ENCODE peak calls at places on chromosomes 2 and 18, in four cellular contexts. J is brain microvascular endothelial cell; N is CD4-positive, alpha-beta T cell; D is endothelial cell of umbilical vein. F is an unnamed sample.

GRCh38 chr18:79640875-79641274 is 38.7 kb upstream of the CTDP1 start:
- DNase-seq in D (no peak), N (no peak), J (no peak), F (no peak)

GRCh38 chr2:62014102-62014501 is 108.6 kb downstream of the COMMD1 start:
- DNase-seq in D (peak), N (no peak), J (peak), F (peak)

GRCh38 chr2:191957996-191958860 is 111.3 kb upstream of the CAVIN2 start:
- DNase-seq in N (no peak), J (no peak), D (peak), F (no peak)

GRCh38 chr18:52312321-52312720 is 27.7 kb upstream of the DCC start:
- DNase-seq in D (no peak), N (no peak), J (no peak), F (no peak)

GRCh38 chr2:139031722-139032121 is 251.5 kb upstream of the NXPH2 start:
- DNase-seq in D (no peak), J (peak), N (no peak), F (no peak)

GRCh38 chr2:239917957-239918481 is 107.1 kb downstream of the NDUFA10 start:
- DNase-seq in J (no peak), D (no peak), N (no peak), F (no peak)

GRCh38 chr18:76571689-76572088 is 76.6 kb upstream of the ZNF516 start:
- DNase-seq in J (no peak), N (no peak), D (no peak), F (no peak)

GRCh38 chr18:57587262-57587661 is 760 bp upstream of the FECH start:
- DNase-seq in N (no peak), J (no peak), D (no peak), F (no peak)

GRCh38 chr18:42045346-42045745 is 90.3 kb downstream of the PIK3C3 start:
- DNase-seq in J (peak), D (peak), N (no peak), F (no peak)

GRCh38 chr2:239275871-239276812 is 124.7 kb downstream of the HDAC4 start:
- DNase-seq in N (no peak), J (no peak), D (no peak), F (no peak)

GRCh38 chr2:169715379-169716228 is 18.0 kb upstream of the KLHL23 start:
- DNase-seq in N (no peak), J (no peak), D (peak), F (no peak)

GRCh38 chr2:207681431-207681830 is 30.0 kb upstream of the CCNYL1 start:
- DNase-seq in D (no peak), J (no peak), N (no peak), F (no peak)

GRCh38 chr18:75489493-75490190 is 62.1 kb upstream of the SMIM21 start:
- DNase-seq in N (no peak), J (peak), D (no peak), F (no peak)

GRCh38 chr2:167406558-167406957 is 518.3 kb downstream of the XIRP2 start:
- DNase-seq in N (no peak), D (no peak), J (peak), F (no peak)

GRCh38 chr18:8615397-8616025 is 6.3 kb downstream of the RAB12 start:
- DNase-seq in D (peak), J (peak), N (no peak), F (no peak)

GRCh38 chr2:167827352-167828097 is 419.9 kb downstream of the STK39 start:
- DNase-seq in J (no peak), D (no peak), N (no peak), F (no peak)

GRCh38 chr18:22914633-22915032 is 18.5 kb upstream of the RBBP8 start:
- DNase-seq in N (no peak), J (no peak), D (no peak), F (no peak)

GRCh38 chr2:42794271-42795046 is 2.1 kb upstream of the HAAO start:
- DNase-seq in D (no peak), J (peak), N (no peak), F (no peak)

GRCh38 chr2:192196451-192197194 is 1.9 kb upstream of the TMEFF2 start:
- DNase-seq in J (no peak), N (no peak), D (peak), F (no peak)

GRCh38 chr18:46481847-46482245 is 175.2 kb downstream of the LOXHD1 start:
- DNase-seq in J (no peak), D (no peak), N (no peak), F (no peak)

GRCh38 chr2:177352441-177353070 is 40.0 kb upstream of the AGPS start:
- DNase-seq in J (no peak), D (peak), N (no peak), F (no peak)

GRCh38 chr2:127656569-127657231 is 10.7 kb downstream of the GPR17 start:
- DNase-seq in D (no peak), N (no peak), J (no peak), F (no peak)

GRCh38 chr2:239269173-239269865 is 131.5 kb downstream of the HDAC4 start:
- DNase-seq in J (no peak), D (no peak), N (no peak), F (no peak)

GRCh38 chr2:10985260-10985659 is 73.5 kb downstream of the KCNF1 start:
- DNase-seq in N (no peak), J (no peak), D (no peak), F (no peak)

GRCh38 chr2:98726735-98727368 is 4.1 kb downstream of the MGAT4A start:
- DNase-seq in J (no peak), N (no peak), D (no peak), F (no peak)

GRCh38 chr18:41227993-41228392 is 727.0 kb upstream of the PIK3C3 start:
- DNase-seq in J (no peak), N (no peak), D (no peak), F (no peak)

GRCh38 chr2:181916726-181917377 is 25.3 kb downstream of the ITPRID2 start:
- DNase-seq in D (peak), J (peak), N (no peak), F (no peak)

GRCh38 chr2:76446872-76447271 is 736.2 kb upstream of the GCFC2 start:
- DNase-seq in J (no peak), N (no peak), D (no peak), F (no peak)

GRCh38 chr2:109184368-109184767 is 55.4 kb downstream of the SH3RF3 start:
- DNase-seq in N (no peak), J (no peak), D (no peak), F (no peak)

GRCh38 chr2:40364143-40364903 is 87.6 kb downstream of the SLC8A1 start:
- DNase-seq in N (no peak), J (no peak), D (peak), F (no peak)

GRCh38 chr2:44799754-44800153 is 141.7 kb upstream of the SIX3 start:
- DNase-seq in N (no peak), D (no peak), J (no peak), F (no peak)

GRCh38 chr2:182592691-182593393 is 123.2 kb upstream of the DNAJC10 start:
- DNase-seq in N (no peak), J (no peak), D (no peak), F (no peak)

GRCh38 chr2:128436498-128437180 is 118.0 kb upstream of the HS6ST1 start:
- DNase-seq in D (no peak), J (no peak), N (no peak), F (no peak)

GRCh38 chr2:205699554-205700289 is 17.4 kb downstream of the NRP2 start:
- DNase-seq in J (no peak), D (no peak), N (no peak), F (no peak)
- H3K27ac ChIP-seq in J (peak), D (peak), N (no peak), F (peak)

GRCh38 chr2:236052926-236053846 is 115.0 kb downstream of the GBX2 start:
- DNase-seq in N (no peak), J (no peak), D (no peak), F (no peak)
- TF ChIP-seq CTCF in N (no peak), J (no peak), D (no peak), F (no peak)

GRCh38 chr2:213627835-213628234 is 343.6 kb downstream of the SPAG16 start:
- DNase-seq in D (no peak), N (no peak), J (no peak), F (no peak)

DNA sequence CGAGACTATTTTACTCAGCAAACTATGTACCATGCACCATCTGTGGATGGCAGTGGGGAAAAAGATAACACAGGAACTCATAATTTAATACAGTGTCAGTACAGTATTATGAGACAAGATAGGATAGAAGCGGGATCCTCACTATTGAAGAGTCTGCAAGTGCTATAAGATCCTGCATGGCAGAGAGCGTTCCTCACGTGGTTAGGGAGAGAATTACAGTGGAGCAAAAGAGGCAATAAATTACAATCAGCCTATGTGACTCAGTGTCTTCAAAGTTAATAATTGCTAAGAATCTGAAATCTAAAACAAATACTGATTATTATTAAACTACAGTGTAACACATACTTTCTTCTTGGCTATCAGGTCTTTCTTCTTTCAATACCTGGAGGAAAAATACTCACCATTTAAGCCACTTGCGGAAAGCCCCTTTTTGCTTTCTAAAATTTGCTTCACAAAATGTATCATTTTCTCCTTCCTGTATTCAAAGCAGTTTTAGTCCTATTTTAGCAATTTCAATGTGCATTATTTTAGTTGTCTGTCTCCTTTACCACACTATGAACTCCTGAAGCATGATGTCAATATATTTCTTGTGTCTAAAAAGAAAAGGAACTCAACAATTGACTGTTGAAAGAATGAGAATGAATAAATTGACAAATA is 342.9 kb downstream of the SPAG16 start:
- DNase-seq in N (no peak), D (no peak), J (no peak), F (no peak)
- H3K27ac ChIP-seq in N (no peak), D (no peak), J (no peak), F (no peak)

DNA sequence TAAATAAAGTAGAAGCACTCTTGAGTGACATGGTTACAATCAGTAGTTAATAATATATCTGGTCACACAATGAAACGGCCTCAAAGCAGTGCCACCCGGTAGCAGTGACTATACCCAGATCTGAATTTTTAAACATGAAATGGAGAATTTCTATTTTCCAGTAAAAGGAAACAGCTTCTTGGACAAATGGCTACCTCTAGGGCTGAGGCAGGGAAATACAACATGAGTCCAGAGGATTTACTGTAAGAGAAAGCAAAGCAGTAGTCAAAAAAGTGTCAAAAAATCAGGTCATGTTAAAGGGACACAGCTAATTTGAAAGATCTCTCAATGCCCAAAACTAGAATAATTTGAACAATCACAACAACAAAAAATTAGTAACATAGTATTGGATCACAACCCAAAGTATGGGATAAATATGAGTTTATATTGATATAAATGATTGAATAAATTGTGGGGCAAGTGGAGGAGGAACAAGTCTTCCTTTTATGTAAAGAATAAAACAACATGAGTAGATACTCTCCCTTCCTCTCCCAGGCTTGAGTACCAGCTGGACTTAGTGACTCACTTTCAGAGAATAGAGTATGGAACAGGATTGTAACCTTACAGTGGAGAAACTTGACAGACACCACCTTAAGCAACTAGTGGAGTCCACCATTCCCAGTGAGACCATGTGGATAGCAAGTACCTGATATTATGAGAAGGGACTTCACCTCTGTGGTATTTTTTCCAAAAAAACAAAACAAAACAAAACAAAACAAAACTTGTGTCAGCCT is 180.8 kb downstream of the MBD2 start:
- DNase-seq in N (no peak), J (no peak), D (no peak), F (no peak)
- TF ChIP-seq CTCF in N (no peak), J (peak), D (no peak), F (no peak)

DNA sequence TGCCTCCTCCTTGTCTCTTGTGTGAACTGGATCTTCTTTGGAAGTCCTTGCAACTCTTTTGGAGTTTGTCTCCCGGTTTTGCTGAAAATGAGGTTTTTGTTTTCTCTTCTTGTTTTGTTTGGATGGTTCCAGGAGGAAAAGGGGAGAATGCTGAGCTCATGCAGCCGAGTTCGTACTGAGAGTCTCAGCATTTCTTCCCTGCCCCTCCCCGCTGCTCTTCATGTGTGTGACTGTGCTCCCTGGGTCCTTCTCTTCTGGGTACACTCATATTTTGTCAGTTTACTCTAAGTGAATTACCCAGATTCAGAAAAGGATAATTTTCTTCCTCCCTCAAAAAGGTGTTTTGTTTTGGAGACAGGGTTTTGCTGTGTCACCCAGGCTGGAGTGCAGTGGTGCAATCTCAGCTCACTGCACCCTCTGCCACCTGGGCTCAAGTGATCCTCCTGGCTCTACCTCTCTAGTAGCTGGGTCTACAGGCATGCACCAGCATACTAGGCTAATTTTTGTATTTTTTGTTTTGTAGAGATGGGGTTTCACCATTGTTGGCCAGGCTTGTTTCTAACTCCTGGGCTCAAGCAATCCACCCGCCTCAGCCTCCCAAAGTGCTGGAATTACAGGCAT is 142.9 kb upstream of the IL1R2 start:
- DNase-seq in D (no peak), J (no peak), N (no peak), F (no peak)
- H3K27ac ChIP-seq in D (no peak), J (no peak), N (no peak), F (peak)

GRCh38 chr18:59270689-59271257 is 2.5 kb downstream of the RAX start:
- DNase-seq in D (no peak), N (no peak), J (no peak), F (no peak)

GRCh38 chr18:59268127-59268721 is 5.0 kb downstream of the RAX start:
- DNase-seq in N (no peak), D (no peak), J (no peak), F (no peak)

GRCh38 chr18:59269563-59270214 is 3.6 kb downstream of the RAX start:
- DNase-seq in J (no peak), D (no peak), N (no peak), F (no peak)

GRCh38 chr18:59267511-59268126 is 5.6 kb downstream of the RAX start:
- DNase-seq in J (no peak), N (no peak), D (no peak), F (no peak)

GRCh38 chr18:59268722-59269562 is 4.3 kb downstream of the RAX start:
- DNase-seq in N (no peak), D (no peak), J (no peak), F (no peak)
- TF ChIP-seq CTCF in N (no peak), D (peak), J (no peak), F (no peak)

GRCh38 chr2:201150454-201151020 is 32.4 kb upstream of the CASP10 start:
- DNase-seq in D (no peak), N (no peak), J (no peak), F (no peak)
- H3K27ac ChIP-seq in D (peak), N (peak), J (peak), F (peak)

GRCh38 chr2:234981197-234982095 is 29.6 kb downstream of the SH3BP4 start:
- DNase-seq in J (peak), D (peak), N (no peak), F (peak)
- TF ChIP-seq CTCF in J (peak), D (no peak), N (no peak), F (no peak)

GRCh38 chr2:226409134-226409533 is 390.5 kb downstream of the IRS1 start:
- DNase-seq in D (no peak), N (no peak), J (no peak), F (no peak)

GRCh38 chr2:226410212-226410611 is 389.4 kb downstream of the IRS1 start:
- DNase-seq in N (no peak), J (no peak), D (no peak), F (no peak)

GRCh38 chr2:226413498-226414130 is 386.0 kb downstream of the IRS1 start:
- DNase-seq in N (no peak), J (no peak), D (no peak), F (no peak)

GRCh38 chr2:226411727-226412360 is 387.8 kb downstream of the IRS1 start:
- DNase-seq in D (no peak), N (no peak), J (no peak), F (no peak)

DNA sequence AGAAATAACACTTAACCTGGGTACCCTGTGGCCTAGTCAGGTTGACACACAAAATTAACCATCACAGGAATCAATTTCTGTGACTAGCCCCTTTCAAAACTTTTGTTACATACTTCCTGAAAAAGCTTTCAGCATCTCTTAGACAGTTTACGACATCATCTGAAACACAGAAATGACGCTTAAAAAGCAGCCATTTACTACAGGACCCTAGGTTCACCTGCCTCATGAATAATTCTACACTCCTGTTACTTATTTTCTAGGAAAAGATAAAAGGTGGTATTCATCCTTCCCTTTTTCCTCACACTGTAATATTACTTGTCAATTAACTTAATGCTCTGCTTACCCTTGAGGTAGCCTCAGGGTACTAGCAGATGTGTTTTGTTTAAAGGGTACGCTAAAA is 388.4 kb downstream of the IRS1 start:
- DNase-seq in D (no peak), N (no peak), J (no peak), F (no peak)
- H3K27ac ChIP-seq in D (no peak), N (no peak), J (no peak), F (no peak)

F was measured in thoracic aorta.